ENCODE peak calls at places on chromosomes 5 and 9, in eight cellular contexts. X is naive thymus-derived CD4-positive, alpha-beta T cell; R is CD8-positive, alpha-beta T cell; J is lower leg skin; A is Karpas-422; I is GM23338; V is skeletal muscle cell; E is NB4. T is an unnamed sample.

GRCh38 chr9:93299418-93300174 is 115.7 kb downstream of the WNK2 start:
- DNase-seq in X (no peak), R (no peak), J (peak; percentile 71), A (no peak), I (no peak), V (no peak), E (no peak), T (no peak)

GRCh38 chr5:132411382-132411925 is 41.9 kb downstream of the SLC22A5 start:
- DNase-seq in X (peak; percentile 59), R (peak; percentile 44), J (no peak), A (no peak), I (no peak), V (no peak), E (no peak), T (no peak)

GRCh38 chr9:2495221-2496005 is 126.2 kb upstream of the VLDLR start:
- DNase-seq in X (no peak), R (no peak), J (no peak), A (no peak), I (no peak), V (no peak), E (no peak), T (no peak)

GRCh38 chr5:32783658-32784057 is 72.5 kb downstream of the NPR3 start:
- DNase-seq in X (no peak), R (no peak), J (no peak), A (no peak), I (no peak), V (no peak), E (no peak), T (no peak)

GRCh38 chr9:82410306-82410705 is 421.7 kb downstream of the SPATA31D1 start:
- DNase-seq in X (no peak), R (no peak), J (no peak), A (no peak), I (no peak), V (no peak), E (no peak), T (no peak)

GRCh38 chr5:168291961-168292782 is 727 bp downstream of the WWC1 start:
- DNase-seq in X (no peak), R (no peak), J (no peak), A (no peak), I (peak; percentile 81), V (no peak), E (no peak), T (no peak)

GRCh38 chr9:12697719-12698118 is 4.5 kb downstream of the TYRP1 start:
- DNase-seq in X (no peak), R (no peak), J (no peak), A (no peak), I (no peak), V (no peak), E (no peak), T (no peak)

GRCh38 chr9:129232839-129233568 is 54.9 kb upstream of the IER5L start:
- DNase-seq in X (no peak), R (no peak), J (no peak), A (no peak), I (no peak), V (no peak), E (no peak), T (no peak)

GRCh38 chr5:8851101-8851500 is 694.8 kb downstream of the SEMA5A start:
- DNase-seq in X (no peak), R (no peak), J (peak; percentile 64), A (no peak), I (peak; percentile 44), V (no peak), E (no peak), T (no peak)

GRCh38 chr5:107268241-107268640 is 402.5 kb downstream of the EFNA5 start:
- DNase-seq in X (no peak), R (no peak), J (no peak), A (no peak), I (no peak), V (no peak), E (no peak), T (no peak)

GRCh38 chr5:171596391-171596878 is 177.0 kb downstream of the FGF18 start:
- DNase-seq in X (no peak), R (no peak), J (peak; percentile 85), A (no peak), I (peak; percentile 79), V (peak; percentile 54), E (no peak), T (no peak)

GRCh38 chr5:53381-54174 is 38.4 kb upstream of the PLEKHG4B start:
- DNase-seq in X (peak; percentile 14), R (peak; percentile 25), J (no peak), A (no peak), I (peak; percentile 94), V (no peak), E (no peak), T (no peak)

GRCh38 chr9:33236571-33236970 is 3.4 kb upstream of the SPINK4 start:
- DNase-seq in X (no peak), R (no peak), J (no peak), A (no peak), I (no peak), V (no peak), E (no peak), T (no peak)

GRCh38 chr5:142600611-142601360 is 85.1 kb downstream of the FGF1 start:
- DNase-seq in X (no peak), R (no peak), J (peak; percentile 84), A (no peak), I (no peak), V (peak; percentile 36), E (no peak), T (no peak)

GRCh38 chr5:34598177-34598794 is 57.8 kb upstream of the RAI14 start:
- DNase-seq in X (no peak), R (no peak), J (no peak), A (no peak), I (no peak), V (peak; percentile 66), E (no peak), T (no peak)

GRCh38 chr5:134437340-134438267 is 25.9 kb upstream of the CDKN2AIPNL start:
- DNase-seq in X (no peak), R (no peak), J (no peak), A (no peak), I (no peak), V (peak; percentile 21), E (peak; percentile 58), T (no peak)

GRCh38 chr9:127098916-127099315 is 23.5 kb downstream of the ANGPTL2 start:
- DNase-seq in X (no peak), R (no peak), J (no peak), A (no peak), I (no peak), V (no peak), E (no peak), T (no peak)

GRCh38 chr5:14148483-14148882 is 5.3 kb downstream of the TRIO start:
- DNase-seq in X (no peak), R (no peak), J (no peak), A (no peak), I (no peak), V (no peak), E (no peak), T (no peak)

GRCh38 chr5:122105909-122106308 is 23.4 kb upstream of the ZNF474 start:
- DNase-seq in X (no peak), R (no peak), J (no peak), A (no peak), I (no peak), V (no peak), E (no peak), T (no peak)
- H3K4me3 ChIP-seq in X (no peak overlapping the region), R (no peak overlapping the region), J (no peak overlapping the region), A (no peak overlapping the region), I (no peak overlapping the region), V (no peak overlapping the region), E (no peak overlapping the region), T (no peak overlapping the region)

GRCh38 chr9:75001719-75002421 is 26.2 kb downstream of the CARNMT1 start:
- DNase-seq in X (peak; percentile 71), R (no peak), J (no peak), A (peak; percentile 91), I (peak; percentile 90), V (peak; percentile 61), E (peak; percentile 79), T (no peak)
- H3K4me3 ChIP-seq in X (no peak overlapping the region), R (no peak overlapping the region), J (no peak overlapping the region), A (no peak overlapping the region), I (no peak overlapping the region), V (no peak overlapping the region), E (no peak overlapping the region), T (no peak overlapping the region)

GRCh38 chr5:98349251-98349989 is 424.0 kb upstream of the RGMB start:
- DNase-seq in X (no peak), R (no peak), J (no peak), A (peak; percentile 76), I (peak; percentile 74), V (peak; percentile 64), E (peak; percentile 35), T (no peak)
- H3K4me3 ChIP-seq in X (no peak overlapping the region), R (no peak overlapping the region), J (no peak overlapping the region), A (no peak overlapping the region), I (no peak overlapping the region), V (no peak overlapping the region), E (no peak overlapping the region), T (no peak overlapping the region)

DNA sequence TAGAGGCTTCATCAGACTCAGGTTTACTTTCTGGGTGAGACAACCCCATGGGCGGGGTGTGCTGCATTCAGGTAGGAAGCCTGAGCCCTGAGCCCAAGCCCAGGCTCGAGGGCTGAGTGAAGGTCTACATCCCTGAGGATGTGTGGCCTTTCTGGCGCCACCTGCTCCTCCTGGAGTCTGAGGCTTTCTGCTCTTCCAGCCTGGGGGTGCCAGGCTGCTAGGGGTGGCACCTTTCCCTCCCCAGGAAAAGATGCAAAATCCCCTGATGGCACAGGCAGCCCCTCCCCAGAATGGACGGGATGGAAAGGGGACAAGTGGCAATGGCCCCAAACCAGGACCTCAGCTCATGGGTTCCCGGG is 44.4 kb upstream of the PRRC2B start:
- DNase-seq in X (no peak), R (no peak), J (no peak), A (no peak), I (no peak), V (no peak), E (no peak), T (no peak)
- H3K4me3 ChIP-seq in X (no peak overlapping the region), R (no peak overlapping the region), J (no peak overlapping the region), A (no peak overlapping the region), I (peak overlapping the region; percentile 58), V (no peak overlapping the region), E (peak overlapping the region; percentile 46), T (no peak overlapping the region)

GRCh38 chr5:178965465-178966055 is 24.6 kb downstream of the ZNF454 start:
- DNase-seq in X (no peak), R (no peak), J (no peak), A (no peak), I (peak; percentile 1), V (no peak), E (no peak), T (no peak)
- H3K4me3 ChIP-seq in X (no peak overlapping the region), R (no peak overlapping the region), J (no peak overlapping the region), A (no peak overlapping the region), I (peak overlapping the region; percentile 13), V (no peak overlapping the region), E (no peak overlapping the region), T (no peak overlapping the region)

DNA sequence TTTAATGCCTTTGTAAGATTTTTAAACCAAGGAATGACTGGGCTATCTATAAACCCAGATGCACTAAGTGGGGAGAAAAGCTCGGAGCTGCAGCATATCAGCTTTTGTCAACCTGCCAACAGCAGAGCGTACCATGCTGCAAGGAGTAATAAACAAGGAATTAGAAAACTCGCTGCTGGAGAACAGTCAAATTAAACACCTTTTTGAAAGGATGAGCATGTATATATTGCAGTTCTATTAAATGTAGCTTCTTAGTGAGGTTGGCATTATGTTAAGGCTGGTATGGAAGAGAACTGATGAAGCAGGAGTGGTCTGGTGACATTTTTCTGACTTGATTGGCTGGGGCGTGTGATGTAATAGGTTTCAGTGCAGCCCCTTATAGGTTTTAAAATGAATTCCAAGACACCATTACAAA is 74.7 kb downstream of the PIK3R1 start:
- DNase-seq in X (no peak), R (no peak), J (no peak), A (no peak), I (no peak), V (no peak), E (no peak), T (no peak)
- H3K4me3 ChIP-seq in X (no peak overlapping the region), R (no peak overlapping the region), J (no peak overlapping the region), A (no peak overlapping the region), I (no peak overlapping the region), V (no peak overlapping the region), E (no peak overlapping the region), T (no peak overlapping the region)

T was measured in effector memory CD4-positive, alpha-beta T cell.